ENCODE peak calls at places on chromosomes 1 and 21, in seven cellular contexts. O is upper lobe of right lung, V is esophagus squamous epithelium, D is cardiac muscle cell, L is brain microvascular endothelial cell, N is ascending aorta, X is heart right ventricle. R is an unnamed sample.
A peak's percentile ranks its signal among the peaks of the same experiment; 100 is the strongest.

GRCh38 chr1:58041621-58042020 is 504.9 kb downstream of the OMA1 start:
- DNase-seq in O (no peak), D (no peak), V (no peak), N (no peak), X (no peak), L (no peak), R (no peak)

GRCh38 chr1:150613061-150613920 is 16.1 kb downstream of the ENSA start:
- DNase-seq in O (no peak), L (peak; percentile 89), V (no peak), D (peak; percentile 87), X (peak; percentile 71), N (peak; percentile 36), R (no peak)

GRCh38 chr1:63915121-63915520 is 141.3 kb downstream of the ROR1 start:
- DNase-seq in V (no peak), X (no peak), D (no peak), N (no peak), L (no peak), O (no peak), R (no peak)

GRCh38 chr1:48710318-48710717 is 66.4 kb downstream of the BEND5 start:
- DNase-seq in D (no peak), N (no peak), X (no peak), V (no peak), O (no peak), L (no peak), R (no peak)

GRCh38 chr1:46345281-46345680 is 4.7 kb downstream of the NSUN4 start:
- DNase-seq in O (no peak), D (no peak), L (no peak), V (no peak), N (no peak), X (no peak), R (no peak)

GRCh38 chr1:89743788-89744187 is 77.0 kb upstream of the LRRC8D start:
- DNase-seq in V (no peak), L (no peak), O (no peak), D (no peak), N (no peak), X (no peak), R (no peak)

GRCh38 chr1:145953861-145954260 is 4.0 kb downstream of the LIX1L start:
- DNase-seq in V (no peak), N (no peak), O (no peak), D (no peak), X (no peak), L (no peak), R (no peak)

GRCh38 chr1:11904978-11905377 is 21.2 kb downstream of the KIAA2013 start:
- DNase-seq in L (no peak), D (no peak), O (no peak), N (no peak), V (no peak), X (no peak), R (no peak)

GRCh38 chr1:56576880-56577858 is 2.2 kb downstream of the PLPP3 start:
- DNase-seq in X (peak; percentile 25), D (peak; percentile 59), N (no peak), O (no peak), V (no peak), L (peak; percentile 24), R (no peak)

GRCh38 chr1:7136166-7136953 is 351.1 kb downstream of the CAMTA1 start:
- DNase-seq in D (no peak), X (no peak), N (no peak), L (no peak), O (no peak), V (no peak), R (no peak)

GRCh38 chr1:206930210-206930798 is 8.6 kb upstream of the FCMR start:
- DNase-seq in L (no peak), V (peak; percentile 29), D (no peak), N (no peak), O (no peak), X (no peak), R (peak; percentile 60)

GRCh38 chr1:80675469-80675868 is 1125.3 kb upstream of the ADGRL2 start:
- DNase-seq in V (no peak), O (no peak), X (no peak), D (peak; percentile 15), N (no peak), L (peak; percentile 1), R (no peak)

GRCh38 chr1:69290266-69290665 is 277.5 kb upstream of the LRRC7 start:
- DNase-seq in N (no peak), L (peak; percentile 40), O (no peak), X (no peak), V (no peak), D (peak; percentile 68), R (no peak)

GRCh38 chr1:4836574-4836973 is 182.2 kb downstream of the AJAP1 start:
- DNase-seq in L (no peak), N (no peak), X (no peak), O (no peak), D (no peak), V (no peak), R (no peak)

GRCh38 chr1:75265792-75266191 is 131.6 kb downstream of the LHX8 start:
- DNase-seq in X (no peak), D (peak; percentile 52), O (no peak), V (no peak), N (no peak), L (peak; percentile 16), R (no peak)

GRCh38 chr1:184212649-184213314 is 161.3 kb downstream of the TSEN15 start:
- DNase-seq in X (no peak), L (peak; percentile 85), O (no peak), N (no peak), V (no peak), D (peak; percentile 90), R (no peak)

GRCh38 chr1:13587256-13588030 is 3.8 kb downstream of the PDPN start:
- DNase-seq in O (no peak), V (no peak), D (peak; percentile 51), N (no peak), L (no peak), X (no peak), R (no peak)

GRCh38 chr1:35449334-35450008 is 107.7 kb downstream of the KIAA0319L start:
- DNase-seq in N (no peak), V (no peak), X (no peak), O (no peak), D (peak; percentile 88), L (peak; percentile 95), R (no peak)

GRCh38 chr1:62337785-62338631 is 18.8 kb upstream of the KANK4 start:
- DNase-seq in O (no peak), D (peak; percentile 47), N (no peak), L (peak; percentile 10), V (no peak), X (peak; percentile 18), R (no peak)

GRCh38 chr1:115211071-115211745 is 121.9 kb upstream of the TSPAN2 start:
- DNase-seq in L (no peak), D (peak; percentile 78), X (no peak), N (no peak), O (no peak), V (no peak), R (no peak)

GRCh38 chr1:29901618-29902017 is 665.3 kb downstream of the PTPRU start:
- DNase-seq in X (no peak), L (no peak), N (no peak), V (no peak), D (no peak), O (no peak), R (no peak)

GRCh38 chr1:23251812-23252211 is 34.5 kb upstream of the HTR1D start:
- DNase-seq in D (no peak), N (no peak), O (no peak), L (no peak), X (no peak), V (no peak), R (no peak)

GRCh38 chr21:45741691-45742090 is 98.2 kb downstream of the PCBP3 start:
- DNase-seq in L (no peak), D (no peak), V (no peak), O (no peak), X (no peak), N (no peak), R (no peak)

GRCh38 chr1:232793944-232794343 is 11.3 kb upstream of the MAP10 start:
- DNase-seq in X (no peak), D (peak; percentile 35), L (peak; percentile 65), V (no peak), N (no peak), O (no peak), R (peak; percentile 22)

GRCh38 chr1:160813215-160813614 is 17.2 kb downstream of the LY9 start:
- DNase-seq in N (no peak), O (no peak), V (no peak), D (peak; percentile 5), X (no peak), L (no peak), R (no peak)

GRCh38 chr1:214708321-214708960 is 105.4 kb downstream of the CENPF start:
- DNase-seq in O (no peak), V (no peak), L (peak; percentile 43), X (no peak), N (no peak), D (no peak), R (no peak)

DNA sequence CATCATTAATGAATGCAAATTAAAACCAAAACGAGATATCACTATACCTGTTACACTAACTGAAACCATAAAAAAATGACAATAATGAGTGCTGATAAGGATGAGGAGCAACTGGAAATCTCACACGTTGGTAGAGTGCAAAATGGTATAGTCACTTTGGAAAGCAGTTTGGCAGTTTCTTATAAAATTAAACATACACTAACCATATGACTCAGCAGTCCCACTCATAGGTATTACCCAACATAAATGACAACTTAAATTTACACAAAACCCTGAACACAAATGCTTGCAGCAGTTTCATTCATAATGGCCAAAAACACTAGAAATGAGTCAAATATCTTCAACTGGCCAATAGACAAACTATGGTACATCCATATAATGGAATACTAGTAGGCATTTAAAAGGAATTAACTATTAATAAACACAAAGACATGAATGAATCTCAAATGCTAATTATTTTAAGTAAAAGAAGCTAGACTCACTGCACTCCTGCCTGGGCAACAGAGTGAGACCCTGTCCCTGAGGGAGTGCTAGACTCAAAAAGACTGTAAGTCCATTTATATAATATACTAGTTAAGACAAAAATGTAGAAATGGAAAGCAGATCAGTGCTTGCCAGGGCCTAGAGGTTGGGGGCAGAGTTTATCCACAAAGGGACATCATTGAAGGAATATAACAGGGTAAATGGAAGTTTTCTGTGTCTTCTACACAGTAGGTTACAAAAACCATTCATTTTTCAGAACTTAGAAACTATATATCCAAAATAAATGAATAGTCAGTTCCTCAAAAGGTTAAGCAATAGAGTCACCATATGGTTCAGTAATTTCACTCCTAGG is 77.4 kb downstream of the EIF4G3 start:
- DNase-seq in O (no peak), X (no peak), L (no peak), V (no peak), D (peak; percentile 44), N (no peak), R (no peak)
- H3K36me3 ChIP-seq in O (peaks cover 3% of the 10 kb centered on the region), X (no peaks in the 10 kb centered on the region), L (no peaks in the 10 kb centered on the region), V (no peaks in the 10 kb centered on the region), D (peaks cover 2% of the 10 kb centered on the region), N (peaks cover 4% of the 10 kb centered on the region), R (no peaks in the 10 kb centered on the region)

GRCh38 chr1:144551107-144551542 is 41.6 kb upstream of the PPIAL4F start:
- DNase-seq in D (no peak), O (no peak), V (no peak), X (no peak), N (no peak), L (no peak), R (no peak)
- H3K4me3 ChIP-seq in D (peak overlapping the region; percentile 24), O (peak overlapping the region; percentile 41), V (peak overlapping the region; percentile 42), X (peak overlapping the region; percentile 43), N (peak overlapping the region; percentile 45), L (peak overlapping the region; percentile 22), R (peak overlapping the region; percentile 60)

GRCh38 chr1:248848596-248848995 is 10.3 kb downstream of the ZNF692 start:
- DNase-seq in X (no peak), V (no peak), O (no peak), N (no peak), L (no peak), D (no peak), R (no peak)
- H3K36me3 ChIP-seq in X (no peaks in the 10 kb centered on the region), V (peaks cover 21% of the 10 kb centered on the region), O (peaks cover 70% of the 10 kb centered on the region), N (peaks cover 67% of the 10 kb centered on the region), L (peaks cover 51% of the 10 kb centered on the region), D (peaks cover 36% of the 10 kb centered on the region), R (peaks cover 20% of the 10 kb centered on the region)

GRCh38 chr1:112317140-112317539 is 78.9 kb upstream of the CTTNBP2NL start:
- DNase-seq in X (no peak), N (no peak), L (no peak), D (peak; percentile 16), O (no peak), V (no peak), R (no peak)
- H3K4me3 ChIP-seq in X (no peak overlapping the region), N (no peak overlapping the region), L (no peak overlapping the region), D (no peak overlapping the region), O (no peak overlapping the region), V (no peak overlapping the region), R (no peak overlapping the region)